ENCODE peak calls at places on chromosomes 5 and 9, in nine cellular contexts. One of them, this sample, is unnamed.

GRCh38 chr5:137504916-137505315 is 5.8 kb upstream of the SPOCK1 start:
- DNase-seq in fibroblast of lung: no peak
- DNase-seq in BE2C: no peak
- DNase-seq in foreskin fibroblast: no peak
- DNase-seq in PC-3: no peak
- DNase-seq in OCI-LY7: no peak
- DNase-seq in WERI-Rb-1: no peak
- DNase-seq in A549: no peak
- DNase-seq in gastrocnemius medialis: no peak
- DNase-seq in this sample: no peak

GRCh38 chr5:960551-960950 is 48.1 kb upstream of the NKD2 start:
- DNase-seq in fibroblast of lung: no peak
- DNase-seq in BE2C: no peak
- DNase-seq in foreskin fibroblast: no peak
- DNase-seq in PC-3: no peak
- DNase-seq in OCI-LY7: no peak
- DNase-seq in WERI-Rb-1: no peak
- DNase-seq in A549: no peak
- DNase-seq in gastrocnemius medialis: no peak
- DNase-seq in this sample: no peak

GRCh38 chr5:138339086-138339456 is 1.0 kb downstream of the FAM53C start:
- DNase-seq in fibroblast of lung: no peak
- DNase-seq in BE2C: no peak
- DNase-seq in foreskin fibroblast: peak
- DNase-seq in PC-3: no peak
- DNase-seq in OCI-LY7: peak
- DNase-seq in WERI-Rb-1: no peak
- DNase-seq in A549: no peak
- DNase-seq in gastrocnemius medialis: no peak
- DNase-seq in this sample: peak

GRCh38 chr5:131242728-131243255 is 21.1 kb upstream of the CDC42SE2 start:
- DNase-seq in fibroblast of lung: peak
- DNase-seq in BE2C: no peak
- DNase-seq in foreskin fibroblast: peak
- DNase-seq in PC-3: peak
- DNase-seq in OCI-LY7: no peak
- DNase-seq in WERI-Rb-1: no peak
- DNase-seq in A549: peak
- DNase-seq in gastrocnemius medialis: no peak
- DNase-seq in this sample: peak

GRCh38 chr5:123708074-123708806 is 196.3 kb downstream of the CSNK1G3 start:
- DNase-seq in fibroblast of lung: peak
- DNase-seq in BE2C: no peak
- DNase-seq in foreskin fibroblast: peak
- DNase-seq in PC-3: peak
- DNase-seq in OCI-LY7: no peak
- DNase-seq in WERI-Rb-1: no peak
- DNase-seq in A549: peak
- DNase-seq in gastrocnemius medialis: no peak
- DNase-seq in this sample: peak

GRCh38 chr5:34930527-34930844 is 1.1 kb downstream of the DNAJC21 start:
- DNase-seq in fibroblast of lung: peak
- DNase-seq in BE2C: no peak
- DNase-seq in foreskin fibroblast: peak
- DNase-seq in PC-3: peak
- DNase-seq in OCI-LY7: no peak
- DNase-seq in WERI-Rb-1: no peak
- DNase-seq in A549: no peak
- DNase-seq in gastrocnemius medialis: no peak
- DNase-seq in this sample: peak

GRCh38 chr9:118083161-118083560 is 379.0 kb downstream of the TLR4 start:
- DNase-seq in fibroblast of lung: no peak
- DNase-seq in BE2C: no peak
- DNase-seq in foreskin fibroblast: no peak
- DNase-seq in PC-3: no peak
- DNase-seq in OCI-LY7: no peak
- DNase-seq in WERI-Rb-1: no peak
- DNase-seq in A549: no peak
- DNase-seq in gastrocnemius medialis: no peak
- DNase-seq in this sample: no peak

GRCh38 chr9:35564658-35565061 is 40.4 kb upstream of the TESK1 start:
- DNase-seq in fibroblast of lung: no peak
- DNase-seq in BE2C: no peak
- DNase-seq in foreskin fibroblast: no peak
- DNase-seq in PC-3: no peak
- DNase-seq in OCI-LY7: no peak
- DNase-seq in WERI-Rb-1: no peak
- DNase-seq in A549: no peak
- DNase-seq in gastrocnemius medialis: peak
- DNase-seq in this sample: peak

GRCh38 chr5:141708016-141708415 is 26.0 kb upstream of the ARAP3 start:
- DNase-seq in fibroblast of lung: no peak
- DNase-seq in BE2C: no peak
- DNase-seq in foreskin fibroblast: no peak
- DNase-seq in PC-3: no peak
- DNase-seq in OCI-LY7: no peak
- DNase-seq in WERI-Rb-1: no peak
- DNase-seq in A549: no peak
- DNase-seq in gastrocnemius medialis: no peak
- DNase-seq in this sample: no peak

GRCh38 chr5:124746252-124746915 is at the start of gene ZNF608:
- DNase-seq in fibroblast of lung: peak
- DNase-seq in BE2C: peak
- DNase-seq in foreskin fibroblast: peak
- DNase-seq in PC-3: peak
- DNase-seq in OCI-LY7: peak
- DNase-seq in WERI-Rb-1: peak
- DNase-seq in A549: peak
- DNase-seq in gastrocnemius medialis: peak
- DNase-seq in this sample: peak

GRCh38 chr5:10625700-10626472 is 62.0 kb downstream of the ANKRD33B start:
- DNase-seq in fibroblast of lung: no peak
- DNase-seq in BE2C: no peak
- DNase-seq in foreskin fibroblast: no peak
- DNase-seq in PC-3: no peak
- DNase-seq in OCI-LY7: no peak
- DNase-seq in WERI-Rb-1: no peak
- DNase-seq in A549: no peak
- DNase-seq in gastrocnemius medialis: no peak
- DNase-seq in this sample: no peak

GRCh38 chr9:124140941-124141568 is 116.7 kb upstream of the NEK6 start:
- DNase-seq in fibroblast of lung: peak
- DNase-seq in BE2C: no peak
- DNase-seq in foreskin fibroblast: no peak
- DNase-seq in PC-3: no peak
- DNase-seq in OCI-LY7: no peak
- DNase-seq in WERI-Rb-1: no peak
- DNase-seq in A549: no peak
- DNase-seq in gastrocnemius medialis: no peak
- DNase-seq in this sample: peak

GRCh38 chr9:126146254-126147145 is 180.1 kb upstream of the MVB12B start:
- DNase-seq in fibroblast of lung: no peak
- DNase-seq in BE2C: peak
- DNase-seq in foreskin fibroblast: no peak
- DNase-seq in PC-3: peak
- DNase-seq in OCI-LY7: peak
- DNase-seq in WERI-Rb-1: peak
- DNase-seq in A549: peak
- DNase-seq in gastrocnemius medialis: no peak
- DNase-seq in this sample: no peak

GRCh38 chr9:117081641-117082317 is 333.1 kb downstream of the ASTN2 start:
- DNase-seq in fibroblast of lung: no peak
- DNase-seq in BE2C: no peak
- DNase-seq in foreskin fibroblast: no peak
- DNase-seq in PC-3: no peak
- DNase-seq in OCI-LY7: no peak
- DNase-seq in WERI-Rb-1: no peak
- DNase-seq in A549: no peak
- DNase-seq in gastrocnemius medialis: no peak
- DNase-seq in this sample: no peak

GRCh38 chr5:171537463-171537862 is 118.0 kb downstream of the FGF18 start:
- DNase-seq in fibroblast of lung: peak
- DNase-seq in BE2C: no peak
- DNase-seq in foreskin fibroblast: peak
- DNase-seq in PC-3: no peak
- DNase-seq in OCI-LY7: no peak
- DNase-seq in WERI-Rb-1: no peak
- DNase-seq in A549: no peak
- DNase-seq in gastrocnemius medialis: no peak
- DNase-seq in this sample: no peak

GRCh38 chr5:159911349-159911748 is 4.9 kb upstream of the ADRA1B start:
- DNase-seq in fibroblast of lung: no peak
- DNase-seq in BE2C: no peak
- DNase-seq in foreskin fibroblast: no peak
- DNase-seq in PC-3: no peak
- DNase-seq in OCI-LY7: no peak
- DNase-seq in WERI-Rb-1: no peak
- DNase-seq in A549: peak
- DNase-seq in gastrocnemius medialis: no peak
- DNase-seq in this sample: no peak
- H3K4me3 ChIP-seq in fibroblast of lung: no peak
- H3K4me3 ChIP-seq in BE2C: no peak
- H3K4me3 ChIP-seq in foreskin fibroblast: no peak
- H3K4me3 ChIP-seq in PC-3: no peak
- H3K4me3 ChIP-seq in OCI-LY7: no peak
- H3K4me3 ChIP-seq in WERI-Rb-1: no peak
- H3K4me3 ChIP-seq in A549: no peak
- H3K4me3 ChIP-seq in gastrocnemius medialis: no peak
- H3K4me3 ChIP-seq in this sample: no peak

DNA sequence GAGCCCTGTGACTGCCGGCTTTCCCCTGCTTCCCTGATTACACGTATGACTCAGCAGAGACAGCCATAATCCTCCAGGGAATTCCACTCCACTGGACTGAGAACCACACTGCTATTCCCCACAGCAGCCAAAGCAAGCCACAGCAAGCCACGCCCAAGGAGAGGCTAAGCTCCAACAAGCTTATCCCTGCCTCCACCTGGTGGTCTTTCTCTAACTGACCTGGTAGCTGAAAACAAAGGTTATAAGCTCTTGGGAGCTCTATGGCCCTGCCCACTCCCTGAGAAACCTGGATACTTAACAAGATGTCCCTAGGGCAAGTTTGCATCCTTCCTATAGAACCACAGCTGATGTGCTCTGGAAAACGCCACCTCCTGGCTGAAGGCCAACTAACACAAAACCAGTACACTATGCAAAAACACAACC is 613.7 kb upstream of the CDH18 start:
- DNase-seq in fibroblast of lung: peak
- DNase-seq in BE2C: peak
- DNase-seq in foreskin fibroblast: no peak
- DNase-seq in PC-3: peak
- DNase-seq in OCI-LY7: no peak
- DNase-seq in WERI-Rb-1: peak
- DNase-seq in A549: peak
- DNase-seq in gastrocnemius medialis: no peak
- DNase-seq in this sample: peak
- TF ChIP-seq CTCF in fibroblast of lung: no peak
- TF ChIP-seq CTCF in BE2C: peak
- TF ChIP-seq CTCF in foreskin fibroblast: no peak
- TF ChIP-seq CTCF in PC-3: peak
- TF ChIP-seq CTCF in OCI-LY7: peak
- TF ChIP-seq CTCF in WERI-Rb-1: peak
- TF ChIP-seq CTCF in A549: no peak
- TF ChIP-seq CTCF in gastrocnemius medialis: no peak
- TF ChIP-seq CTCF in this sample: no peak

GRCh38 chr9:37010180-37010579 is 23.9 kb downstream of the PAX5 start:
- DNase-seq in fibroblast of lung: no peak
- DNase-seq in BE2C: no peak
- DNase-seq in foreskin fibroblast: no peak
- DNase-seq in PC-3: no peak
- DNase-seq in OCI-LY7: no peak
- DNase-seq in WERI-Rb-1: no peak
- DNase-seq in A549: no peak
- DNase-seq in gastrocnemius medialis: no peak
- DNase-seq in this sample: no peak

GRCh38 chr9:37007295-37007694 is 26.8 kb downstream of the PAX5 start:
- DNase-seq in fibroblast of lung: no peak
- DNase-seq in BE2C: no peak
- DNase-seq in foreskin fibroblast: no peak
- DNase-seq in PC-3: no peak
- DNase-seq in OCI-LY7: no peak
- DNase-seq in WERI-Rb-1: no peak
- DNase-seq in A549: no peak
- DNase-seq in gastrocnemius medialis: no peak
- DNase-seq in this sample: no peak

GRCh38 chr9:37011530-37011929 is 22.5 kb downstream of the PAX5 start:
- DNase-seq in fibroblast of lung: no peak
- DNase-seq in BE2C: no peak
- DNase-seq in foreskin fibroblast: no peak
- DNase-seq in PC-3: no peak
- DNase-seq in OCI-LY7: peak
- DNase-seq in WERI-Rb-1: no peak
- DNase-seq in A549: no peak
- DNase-seq in gastrocnemius medialis: no peak
- DNase-seq in this sample: no peak

GRCh38 chr9:37005517-37006140 is 28.4 kb downstream of the PAX5 start:
- DNase-seq in fibroblast of lung: no peak
- DNase-seq in BE2C: no peak
- DNase-seq in foreskin fibroblast: no peak
- DNase-seq in PC-3: no peak
- DNase-seq in OCI-LY7: no peak
- DNase-seq in WERI-Rb-1: no peak
- DNase-seq in A549: no peak
- DNase-seq in gastrocnemius medialis: no peak
- DNase-seq in this sample: no peak

GRCh38 chr9:37010976-37011375 is 23.1 kb downstream of the PAX5 start:
- DNase-seq in fibroblast of lung: no peak
- DNase-seq in BE2C: no peak
- DNase-seq in foreskin fibroblast: no peak
- DNase-seq in PC-3: no peak
- DNase-seq in OCI-LY7: no peak
- DNase-seq in WERI-Rb-1: no peak
- DNase-seq in A549: no peak
- DNase-seq in gastrocnemius medialis: no peak
- DNase-seq in this sample: no peak
- H3K4me3 ChIP-seq in fibroblast of lung: no peak
- H3K4me3 ChIP-seq in BE2C: no peak
- H3K4me3 ChIP-seq in foreskin fibroblast: no peak
- H3K4me3 ChIP-seq in PC-3: no peak
- H3K4me3 ChIP-seq in OCI-LY7: peak
- H3K4me3 ChIP-seq in WERI-Rb-1: no peak
- H3K4me3 ChIP-seq in A549: no peak
- H3K4me3 ChIP-seq in gastrocnemius medialis: no peak
- H3K4me3 ChIP-seq in this sample: no peak

DNA sequence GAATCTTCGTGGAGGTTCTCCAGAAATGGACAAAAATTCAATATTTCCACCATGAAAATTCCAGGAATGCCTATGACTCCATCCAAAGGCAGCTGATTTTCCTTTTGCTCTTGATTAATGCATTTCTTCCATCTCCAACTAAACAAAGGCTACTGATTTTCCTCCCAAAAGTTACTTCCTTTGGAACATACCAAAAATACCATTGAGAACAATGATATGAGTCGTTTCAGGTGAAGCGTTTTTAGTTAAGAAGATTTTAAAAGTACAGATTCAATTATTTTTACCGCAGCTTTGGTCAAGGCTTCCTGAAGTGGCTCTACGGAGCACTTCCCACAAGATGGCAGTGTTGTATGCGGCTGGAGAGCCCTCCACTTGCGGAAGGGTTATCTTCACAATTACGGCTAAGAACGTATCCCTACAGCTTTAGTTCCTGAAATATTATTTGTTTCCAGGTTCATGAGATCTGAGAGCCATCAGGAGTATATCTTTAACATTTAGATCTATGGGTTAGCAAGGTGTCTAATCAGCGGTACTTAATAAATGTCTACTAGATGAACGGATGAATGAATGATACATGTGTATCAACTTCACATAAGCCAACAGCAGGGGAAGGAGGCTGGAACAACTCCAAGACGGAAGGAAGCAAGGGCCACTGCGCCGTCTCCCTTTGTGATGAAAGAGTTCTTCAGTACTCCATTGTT is 35.9 kb upstream of the ARSB start:
- DNase-seq in fibroblast of lung: peak
- DNase-seq in BE2C: peak
- DNase-seq in foreskin fibroblast: peak
- DNase-seq in PC-3: peak
- DNase-seq in OCI-LY7: peak
- DNase-seq in WERI-Rb-1: peak
- DNase-seq in A549: peak
- DNase-seq in gastrocnemius medialis: peak
- DNase-seq in this sample: peak
- TF ChIP-seq CTCF in fibroblast of lung: peak
- TF ChIP-seq CTCF in BE2C: peak
- TF ChIP-seq CTCF in foreskin fibroblast: peak
- TF ChIP-seq CTCF in PC-3: peak
- TF ChIP-seq CTCF in OCI-LY7: peak
- TF ChIP-seq CTCF in WERI-Rb-1: peak
- TF ChIP-seq CTCF in A549: peak
- TF ChIP-seq CTCF in gastrocnemius medialis: peak
- TF ChIP-seq CTCF in this sample: peak